ENCODE peak calls at places on chromosomes 13 and 19, in nine cellular contexts. P is neural progenitor cell, T is mammary epithelial cell, U is GM23248, D is endothelial cell of umbilical vein, I is IMR-90, O is hepatocyte, A is fibroblast of lung, N is Karpas-422. H is an unnamed sample.

GRCh38 chr19:10104665-10105221 is 1.4 kb upstream of the PPAN start:
- DNase-seq in T (no peak), A (no peak), P (no peak), I (no peak), D (no peak), O (no peak), N (peak), U (no peak), H (peak)

GRCh38 chr13:50576156-50576555 is 267.3 kb downstream of the DLEU7 start:
- DNase-seq in D (no peak), I (no peak), T (no peak), P (no peak), O (no peak), A (no peak), N (no peak), U (peak), H (no peak)

GRCh38 chr19:44112802-44113137 is 429 bp upstream of the ZNF225 start:
- DNase-seq in T (no peak), D (no peak), O (no peak), A (no peak), N (peak), P (no peak), U (no peak), I (no peak), H (no peak)

GRCh38 chr13:65292488-65292901 is 1937.6 kb downstream of the PCDH9 start:
- DNase-seq in U (peak), T (no peak), O (peak), P (peak), D (peak), A (peak), I (peak), N (no peak), H (no peak)

GRCh38 chr13:28451482-28452217 is 43.3 kb downstream of the FLT1 start:
- DNase-seq in A (peak), D (peak), I (no peak), U (peak), P (peak), T (no peak), N (no peak), O (no peak), H (peak)

GRCh38 chr19:591099-591958 is 1.6 kb downstream of the HCN2 start:
- DNase-seq in U (peak), P (peak), A (no peak), I (no peak), T (peak), D (no peak), O (peak), N (no peak), H (peak)

GRCh38 chr13:109744512-109745051 is 41.8 kb downstream of the IRS2 start:
- DNase-seq in P (no peak), D (no peak), I (peak), U (no peak), O (peak), N (no peak), A (peak), T (no peak), H (no peak)

GRCh38 chr13:73922728-73923393 is 211.3 kb downstream of the KLF12 start:
- DNase-seq in D (no peak), P (no peak), U (peak), I (peak), T (no peak), N (no peak), O (no peak), A (no peak), H (peak)

GRCh38 chr13:44747179-44747578 is 171.0 kb upstream of the TSC22D1 start:
- DNase-seq in P (no peak), T (no peak), U (peak), I (no peak), O (no peak), D (no peak), A (no peak), N (no peak), H (no peak)

GRCh38 chr19:17512574-17512939 is 1.1 kb downstream of the PGLS start:
- DNase-seq in T (no peak), U (peak), O (no peak), I (no peak), D (no peak), P (no peak), N (no peak), A (no peak), H (peak)

GRCh38 chr13:46648166-46648607 is 95.2 kb downstream of the LRCH1 start:
- DNase-seq in I (peak), N (no peak), O (peak), P (peak), T (peak), U (peak), D (no peak), A (peak), H (no peak)

GRCh38 chr13:26377038-26377437 is 123.1 kb downstream of the CDK8 start:
- DNase-seq in T (peak), I (peak), A (no peak), U (peak), D (peak), P (peak), O (peak), N (peak), H (no peak)

GRCh38 chr19:18419699-18420460 is 682 bp downstream of the SSBP4 start:
- DNase-seq in N (peak), P (peak), T (no peak), U (peak), I (no peak), D (no peak), O (peak), A (no peak), H (peak)

GRCh38 chr13:110711778-110712070 is 1.8 kb upstream of the ING1 start:
- DNase-seq in D (no peak), O (peak), I (no peak), T (no peak), N (no peak), A (peak), U (peak), P (peak), H (no peak)

GRCh38 chr13:23695711-23696512 is 125.7 kb downstream of the TNFRSF19 start:
- DNase-seq in U (no peak), O (no peak), P (no peak), N (peak), I (no peak), T (no peak), D (no peak), A (no peak), H (no peak)

GRCh38 chr19:17948474-17948966 is 15.7 kb downstream of the CCDC124 start:
- DNase-seq in O (no peak), I (no peak), A (no peak), N (no peak), U (peak), D (no peak), T (no peak), P (no peak), H (no peak)

GRCh38 chr19:41893899-41894298 is 10.9 kb downstream of the ARHGEF1 start:
- DNase-seq in D (no peak), U (peak), O (no peak), N (peak), T (no peak), A (no peak), I (peak), P (peak), H (peak)

GRCh38 chr19:42121036-42121621 is 11.1 kb downstream of the POU2F2 start:
- DNase-seq in O (no peak), N (peak), I (no peak), D (no peak), U (no peak), T (no peak), P (no peak), A (no peak), H (no peak)

GRCh38 chr13:29884671-29885424 is 34.4 kb upstream of the UBL3 start:
- DNase-seq in P (peak), T (peak), D (no peak), O (no peak), A (no peak), I (peak), N (peak), U (peak), H (no peak)

GRCh38 chr13:99677388-99677951 is 176.2 kb downstream of the TM9SF2 start:
- DNase-seq in D (no peak), I (no peak), P (no peak), A (peak), N (no peak), U (no peak), O (peak), T (no peak), H (no peak)

GRCh38 chr19:52590728-52591127 is 20.6 kb downstream of the ZNF701 start:
- DNase-seq in U (no peak), T (no peak), D (no peak), O (no peak), I (no peak), N (no peak), A (no peak), P (peak), H (no peak)

GRCh38 chr19:2302319-2303208 is 5.4 kb downstream of the LINGO3 start:
- DNase-seq in U (peak), A (peak), T (no peak), I (peak), O (peak), D (peak), N (no peak), P (peak), H (peak)

GRCh38 chr19:47389150-47389556 is 30.2 kb downstream of the MEIS3 start:
- DNase-seq in U (no peak), A (no peak), I (no peak), P (no peak), O (no peak), N (no peak), D (no peak), T (no peak), H (peak)

GRCh38 chr13:106786006-106786579 is 218.2 kb upstream of the ARGLU1 start:
- DNase-seq in I (no peak), P (no peak), O (no peak), T (no peak), A (no peak), D (no peak), N (no peak), U (no peak), H (no peak)

GRCh38 chr13:24788538-24788937 is 24.6 kb downstream of the RNF17 start:
- DNase-seq in N (no peak), I (no peak), O (no peak), P (no peak), T (peak), D (no peak), A (no peak), U (no peak), H (no peak)

GRCh38 chr19:12778020-12778904 is 2.9 kb upstream of the HOOK2 start:
- DNase-seq in P (peak), T (peak), O (peak), A (peak), U (peak), D (peak), N (peak), I (peak), H (peak)

GRCh38 chr19:41886761-41887710 is 4.1 kb downstream of the ARHGEF1 start:
- DNase-seq in A (no peak), N (no peak), I (no peak), T (peak), U (no peak), D (no peak), O (no peak), P (no peak), H (peak)

GRCh38 chr19:17582613-17583012 is 27.2 kb downstream of the COLGALT1 start:
- DNase-seq in P (no peak), A (no peak), I (no peak), N (no peak), T (no peak), O (no peak), D (no peak), U (no peak), H (no peak)

GRCh38 chr19:48511800-48512503 is at the start of gene LMTK3:
- DNase-seq in P (peak), U (peak), D (no peak), N (peak), A (peak), I (peak), T (no peak), O (no peak), H (peak)

GRCh38 chr13:33761744-33762143 is 56.2 kb upstream of the RFC3 start:
- DNase-seq in I (no peak), D (no peak), T (peak), P (peak), O (no peak), U (peak), N (peak), A (no peak), H (peak)

GRCh38 chr13:27374650-27375049 is 49.8 kb upstream of the GTF3A start:
- DNase-seq in D (peak), O (peak), N (peak), U (peak), T (peak), I (peak), A (peak), P (peak), H (peak)

GRCh38 chr19:29873024-29873800 is 61.4 kb downstream of the CCNE1 start:
- DNase-seq in A (peak), I (no peak), N (peak), O (peak), P (peak), U (peak), D (no peak), T (no peak), H (peak)

GRCh38 chr13:48068952-48069351 is 26.0 kb downstream of the MED4 start:
- DNase-seq in U (no peak), O (no peak), N (no peak), I (no peak), A (peak), P (no peak), T (no peak), D (no peak), H (no peak)

GRCh38 chr13:85373322-85373721 is 425.9 kb downstream of the SLITRK6 start:
- DNase-seq in D (no peak), O (no peak), T (no peak), N (no peak), A (no peak), P (no peak), U (no peak), I (no peak), H (no peak)

GRCh38 chr19:18203408-18203862 is 407 bp downstream of the RAB3A start:
- DNase-seq in N (peak), O (peak), I (no peak), U (peak), T (no peak), A (no peak), P (no peak), D (no peak), H (no peak)

GRCh38 chr19:50932018-50932689 is 20.7 kb downstream of the KLK5 start:
- DNase-seq in D (no peak), P (no peak), N (no peak), I (no peak), U (no peak), T (peak), A (no peak), O (no peak), H (no peak)

GRCh38 chr13:40446365-40446764 is 220.1 kb downstream of the FOXO1 start:
- DNase-seq in U (no peak), O (no peak), P (no peak), N (peak), T (no peak), D (peak), A (no peak), I (no peak), H (no peak)

GRCh38 chr19:45477713-45478453 is 10.1 kb downstream of the FOSB start:
- DNase-seq in D (no peak), A (no peak), U (peak), N (peak), I (no peak), T (no peak), O (peak), P (peak), H (peak)

GRCh38 chr19:45485301-45486077 is 11.4 kb downstream of the RTN2 start:
- DNase-seq in D (peak), P (peak), I (peak), U (peak), O (peak), N (peak), A (peak), T (peak), H (peak)

GRCh38 chr19:45484273-45484945 is 12.4 kb downstream of the RTN2 start:
- DNase-seq in A (no peak), O (no peak), T (peak), I (no peak), U (peak), D (no peak), P (peak), N (no peak), H (no peak)

GRCh38 chr19:45478454-45479238 is 10.8 kb downstream of the FOSB start:
- DNase-seq in O (peak), I (peak), P (peak), U (peak), A (peak), T (peak), N (peak), D (peak), H (peak)

GRCh38 chr19:45483033-45483432 is 13.8 kb downstream of the RTN2 start:
- DNase-seq in A (no peak), D (no peak), N (no peak), O (no peak), T (no peak), U (no peak), I (no peak), P (no peak), H (no peak)
- H2AFZ ChIP-seq in A (no peak), D (no peak), N (no peak), O (no peak), T (no peak), U (no peak), I (no peak), P (no peak), H (no peak)

GRCh38 chr13:98202026-98202425 is 25.0 kb upstream of the RNF113B start:
- DNase-seq in O (no peak), T (no peak), D (no peak), P (peak), A (no peak), U (no peak), N (peak), I (no peak), H (no peak)
- H3K4me3 ChIP-seq in O (no peak), T (no peak), D (no peak), P (no peak), A (no peak), U (no peak), N (no peak), I (no peak), H (no peak)

DNA sequence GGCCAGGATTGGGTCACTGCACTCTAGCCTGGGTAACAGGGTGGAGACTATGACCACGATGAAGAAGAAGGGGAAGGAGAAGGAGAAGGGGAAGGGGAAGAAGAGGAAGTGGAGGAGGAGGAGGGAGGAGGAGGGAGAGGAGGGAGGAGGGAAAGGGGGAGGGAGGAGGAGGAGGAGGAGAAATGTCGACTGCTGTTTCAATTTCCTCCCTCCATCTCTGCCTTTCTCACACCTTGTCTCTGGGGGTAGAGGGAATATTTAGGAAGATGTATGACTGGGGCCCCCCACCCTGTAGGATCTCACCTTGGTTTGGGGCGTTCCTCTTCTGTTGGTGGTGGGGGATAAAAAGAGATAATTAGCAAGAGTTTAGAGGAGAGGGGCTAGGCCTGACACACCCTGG is 3.8 kb downstream of the TNNT1 start:
- DNase-seq in O (no peak), T (no peak), D (no peak), I (no peak), U (no peak), A (no peak), P (no peak), N (no peak), H (no peak)
- H2AFZ ChIP-seq in O (no peak), T (no peak), D (no peak), I (no peak), U (no peak), A (no peak), P (no peak), N (no peak), H (no peak)

GRCh38 chr19:7654401-7654800 is 14.4 kb upstream of the RETN start:
- DNase-seq in T (peak), A (peak), O (no peak), N (no peak), D (no peak), I (peak), P (no peak), U (peak), H (peak)

GRCh38 chr19:7648265-7649014 is 11.5 kb downstream of the STXBP2 start:
- DNase-seq in T (no peak), P (no peak), O (no peak), D (no peak), U (no peak), I (no peak), N (no peak), A (no peak), H (peak)

GRCh38 chr19:7655581-7655980 is 13.3 kb upstream of the RETN start:
- DNase-seq in O (no peak), A (no peak), T (no peak), U (no peak), I (no peak), N (no peak), D (peak), P (no peak), H (peak)

GRCh38 chr19:7650148-7650547 is 13.2 kb downstream of the STXBP2 start:
- DNase-seq in A (no peak), N (no peak), I (no peak), O (no peak), P (no peak), U (no peak), D (no peak), T (no peak), H (peak)

GRCh38 chr19:7652061-7652641 is 15.2 kb downstream of the STXBP2 start:
- DNase-seq in T (peak), P (peak), U (peak), D (peak), O (peak), A (peak), I (peak), N (peak), H (peak)
- H3K4me3 ChIP-seq in T (peak), P (peak), U (peak), D (peak), O (no peak), A (no peak), I (peak), N (peak), H (peak)

H was measured in osteoblast.